ENCODE peak calls at places on chromosome 5, in eight cellular contexts. S is lung; V is CD8-positive, alpha-beta T cell; J is IMR-90; Q is transverse colon; E is neural progenitor cell; M is PC-9; H is suprapubic skin. A is an unnamed sample. For H3K9me3 and H3K27me3, the result is how much of the 10 kb centered on the place peaks cover.

GRCh38 chr5:139655727-139656271 is 7.7 kb downstream of the CXXC5 start:
- DNase-seq in S (no peak), Q (no peak), M (peak), H (no peak), V (no peak), E (peak), J (peak), A (peak)

GRCh38 chr5:54547711-54548250 is 30.2 kb downstream of the SNX18 start:
- DNase-seq in E (no peak), Q (peak), M (peak), S (peak), V (no peak), H (peak), J (peak), A (no peak)

GRCh38 chr5:124519396-124519795 is 227.0 kb downstream of the ZNF608 start:
- DNase-seq in J (peak), Q (no peak), M (no peak), S (no peak), E (no peak), V (no peak), H (no peak), A (no peak)

GRCh38 chr5:31410089-31410488 is 121.8 kb downstream of the DROSHA start:
- DNase-seq in H (no peak), E (no peak), J (no peak), S (no peak), V (no peak), M (no peak), Q (no peak), A (no peak)

GRCh38 chr5:72242796-72243475 is 77.1 kb downstream of the MRPS27 start:
- DNase-seq in M (no peak), E (peak), J (no peak), S (no peak), H (no peak), V (no peak), Q (no peak), A (peak)

GRCh38 chr5:113663879-113664278 is 150.4 kb downstream of the YTHDC2 start:
- DNase-seq in Q (peak), M (peak), S (no peak), H (no peak), J (peak), E (peak), V (no peak), A (peak)

GRCh38 chr5:81520769-81521168 is 126.8 kb upstream of the ACOT12 start:
- DNase-seq in V (no peak), J (no peak), Q (no peak), H (no peak), S (no peak), M (no peak), E (no peak), A (no peak)

GRCh38 chr5:177325868-177326381 is 14.2 kb upstream of the MXD3 start:
- DNase-seq in Q (no peak), E (no peak), J (no peak), S (no peak), M (peak), V (no peak), H (no peak), A (no peak)

GRCh38 chr5:147223951-147224791 is 10.7 kb upstream of the STK32A start:
- DNase-seq in H (no peak), V (no peak), M (no peak), Q (peak), E (peak), J (peak), S (peak), A (peak)

GRCh38 chr5:39231705-39232525 is 12.6 kb upstream of the FYB1 start:
- DNase-seq in V (no peak), H (no peak), M (peak), E (no peak), Q (no peak), J (no peak), S (no peak), A (no peak)

GRCh38 chr5:23727271-23727670 is 219.9 kb downstream of the PRDM9 start:
- DNase-seq in H (no peak), M (no peak), Q (no peak), E (no peak), V (no peak), J (no peak), S (no peak), A (no peak)

GRCh38 chr5:180455872-180456271 is 38.3 kb upstream of the CNOT6 start:
- DNase-seq in J (no peak), H (no peak), Q (no peak), E (no peak), M (no peak), V (no peak), S (no peak), A (no peak)

GRCh38 chr5:1099931-1100651 is 11.8 kb downstream of the SLC12A7 start:
- DNase-seq in S (no peak), E (peak), M (no peak), J (peak), V (no peak), Q (no peak), H (no peak), A (no peak)

GRCh38 chr5:172736524-172737135 is 34.4 kb downstream of the DUSP1 start:
- DNase-seq in H (no peak), M (no peak), E (no peak), V (no peak), S (no peak), J (no peak), Q (no peak), A (peak)

GRCh38 chr5:39106332-39106731 is 32.1 kb upstream of the RICTOR start:
- DNase-seq in Q (no peak), V (no peak), H (no peak), M (no peak), S (no peak), J (peak), E (no peak), A (no peak)

GRCh38 chr5:139381837-139382361 is 1.2 kb downstream of the SLC23A1 start:
- DNase-seq in Q (no peak), S (no peak), J (no peak), H (peak), V (no peak), M (no peak), E (no peak), A (no peak)

GRCh38 chr5:34511915-34512314 is 144.2 kb upstream of the RAI14 start:
- DNase-seq in H (no peak), S (no peak), J (no peak), M (no peak), V (no peak), Q (no peak), E (peak), A (no peak)

GRCh38 chr5:154197801-154198461 is 7.4 kb downstream of the GALNT10 start:
- DNase-seq in E (no peak), J (peak), S (peak), H (no peak), M (peak), V (peak), Q (no peak), A (no peak)

GRCh38 chr5:758698-759053 is 25.9 kb downstream of the ZDHHC11B start:
- DNase-seq in Q (no peak), M (no peak), V (no peak), E (no peak), S (no peak), H (peak), J (no peak), A (no peak)

GRCh38 chr5:137487600-137487999 is 11.5 kb downstream of the SPOCK1 start:
- DNase-seq in Q (no peak), V (no peak), J (peak), S (no peak), E (no peak), M (no peak), H (peak), A (no peak)

GRCh38 chr5:102536323-102536928 is 37.6 kb upstream of the SLCO6A1 start:
- DNase-seq in H (no peak), J (peak), M (no peak), E (no peak), V (no peak), S (no peak), Q (no peak), A (peak)

GRCh38 chr5:107359033-107359915 is 311.5 kb downstream of the EFNA5 start:
- DNase-seq in J (peak), H (no peak), S (no peak), Q (no peak), M (no peak), V (no peak), E (no peak), A (no peak)

GRCh38 chr5:38780950-38781349 is 64.9 kb upstream of the OSMR start:
- DNase-seq in S (peak), J (peak), E (no peak), H (peak), M (peak), Q (peak), V (no peak), A (peak)

DNA sequence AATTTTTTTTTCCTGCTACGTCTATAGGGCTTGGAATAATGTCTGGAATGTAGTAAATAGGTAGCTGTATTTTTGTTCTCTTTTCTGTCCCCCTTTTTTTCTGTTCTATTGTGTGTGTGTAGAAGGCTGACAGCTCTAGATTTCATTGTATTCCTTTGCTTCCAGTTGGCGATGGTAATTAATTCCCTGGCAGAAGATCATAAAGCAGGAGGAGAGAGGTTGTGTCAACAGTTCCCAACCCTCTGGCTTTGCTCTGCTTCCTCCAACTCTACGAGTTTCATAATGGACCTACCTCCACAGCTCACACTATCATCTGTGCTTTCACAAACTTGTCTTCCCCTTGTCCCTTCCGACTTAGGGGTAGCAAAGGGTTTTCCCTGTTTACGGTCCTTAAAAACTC is 117.9 kb upstream of the CDH18 start:
- DNase-seq in E (no peak), Q (no peak), H (no peak), J (no peak), S (no peak), V (no peak), M (no peak), A (no peak)
- H3K27ac ChIP-seq in E (no peak), Q (no peak), H (no peak), J (no peak), S (no peak), V (no peak), M (no peak), A (no peak)

DNA sequence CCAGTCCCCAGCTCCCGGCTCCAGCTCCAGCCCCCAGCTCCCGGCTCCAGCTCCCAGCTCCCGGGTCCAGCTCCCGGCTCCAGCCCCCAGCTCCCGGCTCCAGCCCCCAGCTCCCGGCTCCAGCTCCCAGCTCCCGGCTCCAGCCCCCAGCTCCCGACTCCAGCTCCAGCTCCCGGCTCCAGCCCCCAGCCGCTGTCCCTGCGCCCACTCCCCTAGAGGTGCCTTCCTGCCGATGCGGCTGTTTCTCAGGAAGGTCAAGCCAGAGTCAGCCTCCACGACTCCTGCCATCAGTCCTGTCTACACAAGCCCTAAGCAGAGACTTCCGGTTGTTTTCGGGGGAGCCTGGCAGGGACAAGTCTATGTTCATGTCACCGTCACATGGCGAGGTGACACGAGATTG is 74.8 kb downstream of the ZNF354C start:
- DNase-seq in M (no peak), S (no peak), E (no peak), Q (no peak), V (no peak), H (no peak), J (no peak), A (no peak)
- H3K9me3 ChIP-seq in M (under half), S (under half), E (under half), Q (under half), V (under half), H (under half), J (under half), A (under half)

DNA sequence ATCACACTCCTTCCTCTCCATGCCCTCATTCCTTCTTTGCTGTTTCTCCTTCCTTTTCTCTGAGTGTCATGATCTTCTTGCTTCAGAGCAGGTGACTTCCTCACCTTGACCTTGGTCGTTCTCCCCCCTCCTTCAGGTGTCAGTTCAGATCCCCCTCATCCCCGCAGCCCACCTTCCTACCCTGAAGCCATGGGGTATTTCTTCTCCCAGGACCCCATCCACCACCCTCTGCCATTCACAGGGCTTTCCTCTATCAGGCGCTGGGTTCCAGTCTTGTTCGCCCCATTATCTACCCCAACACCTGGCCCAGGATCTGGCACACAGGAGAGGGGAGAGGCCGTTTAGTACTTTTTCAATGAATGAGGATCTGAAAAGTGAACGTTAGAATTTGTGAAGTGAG is 101.0 kb downstream of the NSG2 start:
- DNase-seq in J (no peak), Q (no peak), H (no peak), M (no peak), S (no peak), V (no peak), E (no peak), A (no peak)
- H3K27me3 ChIP-seq in J (under half), Q (under half), H (under half), M (half or more), S (under half), V (under half), E (under half), A (under half)

GRCh38 chr5:95955996-95956899 is 5.4 kb downstream of the ELL2 start:
- DNase-seq in J (no peak), S (no peak), Q (no peak), M (no peak), E (no peak), V (no peak), H (no peak), A (no peak)
- H3K27ac ChIP-seq in J (peak), S (peak), Q (no peak), M (no peak), E (no peak), V (no peak), H (peak), A (no peak)

DNA sequence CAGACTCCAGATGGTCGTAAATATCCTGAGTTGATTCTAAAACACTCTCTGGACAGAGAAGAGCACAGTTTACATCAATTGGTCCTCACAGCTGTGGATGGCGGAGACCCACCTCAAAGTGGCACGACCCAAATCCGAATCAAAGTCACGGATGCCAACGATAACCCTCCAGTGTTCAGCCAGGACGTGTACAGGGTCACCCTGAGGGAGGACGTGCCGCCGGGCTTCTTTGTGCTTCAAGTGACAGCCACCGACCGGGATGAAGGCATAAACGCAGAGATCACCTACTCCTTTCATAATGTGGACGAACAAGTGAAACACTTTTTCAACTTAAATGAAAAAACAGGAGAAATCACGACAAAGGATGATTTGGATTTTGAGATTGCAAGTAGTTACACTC is 891 bp downstream of the PCDHGB2 start:
- DNase-seq in V (no peak), Q (no peak), E (no peak), M (no peak), H (no peak), J (no peak), S (no peak), A (no peak)
- H3K9me3 ChIP-seq in V (under half), Q (half or more), E (under half), M (under half), H (half or more), J (half or more), S (half or more), A (under half)

A was measured in SJCRH30.